ENCODE peak calls at places on chromosomes 11 and 22, in ten cellular contexts. L, O, N, Z, D, Q, K, U, I and P are unnamed samples.

GRCh38 chr11:38543311-38543710 is 1945.3 kb upstream of the RAG2 start:
- DNase-seq in U (no peak), Z (no peak), D (no peak), K (no peak), O (no peak), I (no peak), Q (no peak), L (no peak), N (no peak), P (no peak)

GRCh38 chr11:19422257-19422656 is 181.5 kb upstream of the E2F8 start:
- DNase-seq in O (no peak), N (no peak), I (peak), U (no peak), L (no peak), K (no peak), D (no peak), Z (no peak), Q (no peak), P (no peak)

GRCh38 chr11:69109101-69109500 is 46.6 kb upstream of the SMIM38 start:
- DNase-seq in U (no peak), O (no peak), Z (no peak), L (no peak), K (no peak), N (no peak), Q (no peak), I (no peak), D (no peak), P (no peak)

GRCh38 chr22:22229683-22230420 is 14.7 kb upstream of the VPREB1 start:
- DNase-seq in O (no peak), I (peak), Q (no peak), D (no peak), U (no peak), Z (no peak), K (no peak), N (no peak), L (no peak), P (no peak)

GRCh38 chr11:86666193-86666592 is 6.2 kb downstream of the ME3 start:
- DNase-seq in I (no peak), U (no peak), L (no peak), O (no peak), Z (no peak), Q (no peak), K (no peak), N (no peak), D (no peak), P (no peak)

GRCh38 chr11:16791494-16791961 is 53.1 kb downstream of the C11orf58 start:
- DNase-seq in U (no peak), N (peak), I (peak), K (peak), Q (peak), Z (no peak), D (no peak), O (peak), L (no peak), P (peak)

GRCh38 chr11:66268953-66269906 is 791 bp downstream of the RAB1B start:
- DNase-seq in Q (peak), D (no peak), L (no peak), N (no peak), O (no peak), Z (peak), I (no peak), K (peak), U (no peak), P (peak)

GRCh38 chr11:61168858-61169257 is 7.6 kb upstream of the VPS37C start:
- DNase-seq in D (no peak), L (no peak), Z (no peak), K (no peak), U (no peak), Q (no peak), N (no peak), O (no peak), I (no peak), P (peak)

GRCh38 chr11:116499396-116500001 is 273.3 kb downstream of the BUD13 start:
- DNase-seq in I (peak), D (peak), L (no peak), O (peak), N (peak), Z (peak), Q (peak), U (peak), K (no peak), P (peak)

GRCh38 chr11:121625784-121626506 is 173.2 kb upstream of the SORL1-AS1 start:
- DNase-seq in Q (no peak), K (no peak), I (no peak), O (peak), N (no peak), D (no peak), U (no peak), L (no peak), Z (no peak), P (no peak)

GRCh38 chr11:106208795-106209194 is 131.3 kb downstream of the AASDHPPT start:
- DNase-seq in D (peak), K (no peak), Z (no peak), I (peak), L (no peak), Q (no peak), N (no peak), U (peak), O (no peak), P (no peak)

DNA sequence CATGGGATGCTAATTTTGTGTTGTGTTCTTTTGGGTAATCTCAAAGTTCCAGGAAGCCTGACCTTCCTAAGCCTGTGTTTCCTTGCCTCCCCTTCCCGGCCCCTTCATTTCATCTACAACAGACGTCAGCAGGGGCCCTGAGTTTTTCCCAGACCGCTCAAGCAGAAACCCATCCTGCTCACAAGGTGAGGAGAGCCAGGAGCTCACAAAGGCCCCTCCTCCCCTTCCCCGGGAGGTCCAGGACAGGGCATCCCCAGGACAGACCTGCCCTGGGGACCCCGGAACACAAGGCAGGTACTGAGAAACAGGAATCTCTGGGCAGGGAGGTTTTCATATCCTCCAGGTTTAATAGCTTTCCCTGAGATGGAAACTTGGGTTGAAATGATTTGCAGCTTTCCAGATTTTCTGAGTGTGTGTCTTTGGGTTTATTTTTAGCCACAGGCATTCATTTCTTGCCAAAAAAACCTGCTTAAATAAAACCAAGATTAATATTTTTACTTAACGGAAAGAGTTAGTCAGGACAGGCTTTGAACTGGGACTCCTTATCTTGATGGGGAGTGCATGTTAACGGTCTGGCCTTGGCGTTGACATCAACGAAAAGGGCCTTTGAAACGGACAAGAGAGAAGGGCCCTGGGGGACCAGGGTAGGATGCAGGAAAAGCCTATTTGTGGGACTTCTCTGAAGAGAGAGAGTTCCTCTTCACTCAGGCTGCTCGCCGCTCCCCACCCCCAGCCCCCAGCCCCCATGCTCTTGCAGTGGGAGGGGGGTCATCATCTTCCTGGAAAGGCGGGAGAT is 38.5 kb downstream of the TIMP3 start:
- DNase-seq in D (no peak), K (peak), Q (no peak), U (no peak), N (no peak), O (no peak), I (peak), L (no peak), Z (no peak), P (no peak)
- TF ChIP-seq CTCF in D (no peak), K (no peak), Q (no peak), U (no peak), N (no peak), O (no peak), I (no peak), L (no peak), Z (no peak), P (no peak)

DNA sequence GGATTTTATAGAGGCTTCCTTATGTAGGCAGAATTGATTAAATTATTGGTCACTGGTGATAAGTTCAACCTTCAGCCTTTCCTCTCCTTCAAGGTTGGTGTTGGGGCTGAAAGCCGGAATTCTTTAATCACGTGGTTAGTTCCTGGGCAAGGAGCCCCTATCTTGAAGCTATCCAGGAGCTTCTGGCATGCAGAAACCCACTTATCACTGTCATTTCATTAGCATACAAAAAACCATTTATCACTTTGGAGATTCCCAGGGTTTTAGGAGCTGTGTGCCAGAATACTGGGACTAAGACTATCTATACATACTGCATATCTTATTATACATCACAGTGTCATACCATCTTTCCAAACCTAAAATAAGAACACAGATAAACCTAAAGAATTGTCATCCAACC is 18.5 kb upstream of the MED17 start:
- DNase-seq in D (no peak), Z (no peak), Q (no peak), U (no peak), N (no peak), I (no peak), O (no peak), K (no peak), L (no peak), P (no peak)
- H3K4me3 ChIP-seq in D (no peak), Z (no peak), Q (no peak), U (no peak), N (no peak), I (no peak), O (no peak), K (no peak), L (no peak), P (no peak)

DNA sequence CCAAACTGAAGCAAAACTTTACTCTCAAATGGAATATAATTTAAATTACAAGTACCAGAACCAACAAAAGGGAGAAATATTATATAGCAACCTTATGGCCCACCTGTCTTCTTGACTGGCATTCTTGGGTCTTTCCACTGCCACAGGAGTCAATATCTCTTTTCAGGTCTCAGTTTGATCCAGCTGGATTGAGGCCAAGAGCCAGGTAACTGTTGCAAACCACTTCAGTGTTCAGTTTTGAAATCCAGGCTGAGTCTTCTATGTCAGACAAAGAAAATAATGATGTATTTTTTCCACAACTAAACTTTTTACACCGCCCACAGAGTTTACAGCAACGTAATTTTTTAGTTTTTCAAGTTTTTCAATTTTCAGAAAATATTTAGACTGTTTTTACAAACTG is 648 bp downstream of the DLG2 start:
- DNase-seq in O (no peak), I (peak), Z (no peak), U (peak), K (no peak), Q (no peak), D (no peak), L (no peak), N (no peak), P (no peak)
- TF ChIP-seq POLR2A in O (no peak), I (no peak), Z (no peak), U (no peak), K (no peak), Q (no peak), D (no peak), L (no peak), N (no peak), P (no peak)

DNA sequence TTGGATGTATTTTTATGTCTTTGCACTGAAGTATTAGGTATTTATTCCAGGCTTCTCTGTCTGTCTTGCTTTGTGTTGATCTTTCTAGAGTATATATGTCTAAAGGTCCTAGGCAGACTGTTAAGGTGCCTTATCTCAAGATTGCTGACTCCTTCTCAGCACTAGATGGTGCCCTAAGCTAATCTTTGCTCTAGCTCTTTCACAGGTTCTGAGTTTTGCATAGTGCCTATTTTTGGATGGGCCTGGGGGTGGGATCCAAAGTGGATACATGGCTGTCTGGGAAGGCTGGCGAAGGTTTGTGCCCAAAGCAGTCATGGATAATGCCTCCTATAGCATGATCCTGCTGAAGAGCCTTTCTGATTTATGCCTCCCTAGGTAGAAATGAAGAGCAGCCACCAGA is 154.9 kb downstream of the TRPC6 start:
- DNase-seq in O (no peak), L (no peak), N (peak), U (no peak), D (no peak), I (no peak), Z (no peak), K (no peak), Q (peak), P (peak)
- TF ChIP-seq CTCF in O (no peak), L (peak), N (peak), U (peak), D (peak), I (peak), Z (no peak), K (no peak), Q (peak), P (peak)

DNA sequence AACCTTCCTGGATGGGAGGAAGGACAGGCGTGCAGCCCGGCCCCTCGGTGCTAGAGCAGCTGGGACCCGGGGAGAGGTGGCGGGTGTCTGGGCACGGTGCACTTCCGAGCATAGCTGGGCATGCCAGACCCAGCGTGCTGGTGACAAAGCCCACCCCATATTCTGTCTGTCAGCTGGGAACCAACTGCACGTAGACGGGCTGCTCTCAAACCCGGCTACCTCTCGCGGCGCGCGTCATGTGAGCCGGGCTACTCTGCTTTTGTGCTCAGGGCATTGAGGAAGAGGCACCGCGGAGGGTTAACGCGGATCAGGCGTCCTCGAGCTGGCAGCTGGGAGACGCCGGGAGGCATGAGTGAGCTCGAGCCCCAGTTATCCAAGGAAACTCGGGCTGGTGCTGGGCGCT is 425.8 kb downstream of the SHANK2 start:
- DNase-seq in I (peak), Z (peak), L (no peak), K (no peak), U (peak), Q (no peak), O (no peak), N (no peak), D (no peak), P (no peak)
- H3K4me3 ChIP-seq in I (no peak), Z (peak), L (peak), K (no peak), U (no peak), Q (no peak), O (no peak), N (no peak), D (no peak), P (no peak)